ENCODE peak calls at places on chromosomes 5 and 9, in four cellular contexts. I is NCI-H2029, L is posterior cingulate gyrus, H is GM12891. M is an unnamed sample.

GRCh38 chr9:120866651-120867050 is 10.3 kb downstream of the PHF19 start:
- DNase-seq in I (no peak), L (no peak), H (no peak), M (no peak)

GRCh38 chr5:75510417-75510835 is 1.0 kb downstream of the CERT1 start:
- DNase-seq in I (peak), H (no peak), L (no peak), M (no peak)

GRCh38 chr5:138790684-138791083 is 37.5 kb downstream of the CTNNA1 start:
- DNase-seq in H (no peak), I (no peak), L (no peak), M (no peak)

GRCh38 chr9:129648092-129648763 is 6.3 kb upstream of the ASB6 start:
- DNase-seq in H (no peak), I (no peak), L (no peak), M (no peak)

GRCh38 chr5:34015120-34015807 is 7.4 kb upstream of the AMACR start:
- DNase-seq in L (no peak), H (no peak), I (no peak), M (no peak)

GRCh38 chr9:137367506-137368430 is 55.2 kb downstream of the EXD3 start:
- DNase-seq in H (no peak), I (no peak), L (no peak), M (no peak)

GRCh38 chr5:98927242-98927987 is 1.4 kb downstream of the CHD1 start:
- DNase-seq in I (peak), H (no peak), L (no peak), M (peak)

GRCh38 chr5:7261049-7261448 is 134.9 kb upstream of the ADCY2 start:
- DNase-seq in L (no peak), I (peak), H (no peak), M (peak)

GRCh38 chr5:132233081-132233480 is 5.4 kb upstream of the P4HA2 start:
- DNase-seq in L (no peak), H (no peak), I (no peak), M (no peak)

GRCh38 chr5:33231935-33232334 is 208.8 kb upstream of the TARS1 start:
- DNase-seq in H (no peak), I (no peak), L (no peak), M (no peak)

GRCh38 chr9:16337322-16338029 is 533.0 kb downstream of the BNC2 start:
- DNase-seq in L (no peak), H (no peak), I (no peak), M (no peak)

GRCh38 chr9:95105519-95106287 is 211.8 kb downstream of the FANCC start:
- DNase-seq in H (no peak), I (no peak), L (no peak), M (no peak)

GRCh38 chr5:176862330-176862995 is 36.7 kb downstream of the HK3 start:
- DNase-seq in I (no peak), L (peak), H (no peak), M (no peak)

GRCh38 chr9:79371948-79372555 is 199.7 kb upstream of the TLE4 start:
- DNase-seq in H (no peak), L (no peak), I (no peak), M (no peak)

GRCh38 chr9:135245482-135246247 is 158.2 kb downstream of the OLFM1 start:
- DNase-seq in I (no peak), H (no peak), L (no peak), M (no peak)

GRCh38 chr5:34564706-34565235 is 91.4 kb upstream of the RAI14 start:
- DNase-seq in L (no peak), I (no peak), H (no peak), M (no peak)

M was measured in GM10248.